ENCODE peak calls at places on chromosomes 13 and 19, in nine cellular contexts. One of them, this sample, is unnamed.

GRCh38 chr13:48975101-48975925 is at the start of gene FNDC3A:
- DNase-seq in anterior cingulate cortex: peak
- DNase-seq in left colon: peak
- DNase-seq in HT1080: peak
- DNase-seq in upper lobe of right lung: peak
- DNase-seq in ELR: peak
- DNase-seq in transverse colon: peak
- DNase-seq in AML-193: peak
- DNase-seq in stimulated activated naive CD8-positive, alpha-beta T cell treated with anti-CD3 and anti-CD28 coated beads, Interleukin-15, Interleukin-2, amounts not matched to agents 100 U/mL and 50 U/mL, for 24 hours: peak
- DNase-seq in this sample: peak

GRCh38 chr19:2289714-2290435 is 7.9 kb upstream of the PEAK3 start:
- DNase-seq in anterior cingulate cortex: no peak
- DNase-seq in HT1080: no peak
- DNase-seq in stimulated activated naive CD8-positive, alpha-beta T cell treated with anti-CD3 and anti-CD28 coated beads, Interleukin-15, Interleukin-2, amounts not matched to agents 100 U/mL and 50 U/mL, for 24 hours: peak
- DNase-seq in transverse colon: peak
- DNase-seq in AML-193: peak
- DNase-seq in ELR: peak
- DNase-seq in left colon: peak
- DNase-seq in upper lobe of right lung: peak
- DNase-seq in this sample: no peak

GRCh38 chr13:92224052-92224821 is 825.8 kb downstream of the GPC5 start:
- DNase-seq in stimulated activated naive CD8-positive, alpha-beta T cell treated with anti-CD3 and anti-CD28 coated beads, Interleukin-15, Interleukin-2, amounts not matched to agents 100 U/mL and 50 U/mL, for 24 hours: no peak
- DNase-seq in AML-193: peak
- DNase-seq in HT1080: peak
- DNase-seq in transverse colon: no peak
- DNase-seq in left colon: no peak
- DNase-seq in upper lobe of right lung: no peak
- DNase-seq in ELR: peak
- DNase-seq in anterior cingulate cortex: no peak
- DNase-seq in this sample: peak

GRCh38 chr13:113584870-113585671 is 518 bp downstream of the TFDP1 start:
- DNase-seq in AML-193: no peak
- DNase-seq in transverse colon: peak
- DNase-seq in ELR: peak
- DNase-seq in upper lobe of right lung: peak
- DNase-seq in HT1080: peak
- DNase-seq in stimulated activated naive CD8-positive, alpha-beta T cell treated with anti-CD3 and anti-CD28 coated beads, Interleukin-15, Interleukin-2, amounts not matched to agents 100 U/mL and 50 U/mL, for 24 hours: peak
- DNase-seq in anterior cingulate cortex: no peak
- DNase-seq in left colon: peak
- DNase-seq in this sample: no peak

GRCh38 chr19:49492573-49493411 is 3.4 kb upstream of the RPS11 start:
- DNase-seq in stimulated activated naive CD8-positive, alpha-beta T cell treated with anti-CD3 and anti-CD28 coated beads, Interleukin-15, Interleukin-2, amounts not matched to agents 100 U/mL and 50 U/mL, for 24 hours: peak
- DNase-seq in ELR: peak
- DNase-seq in left colon: no peak
- DNase-seq in upper lobe of right lung: no peak
- DNase-seq in transverse colon: no peak
- DNase-seq in AML-193: no peak
- DNase-seq in anterior cingulate cortex: no peak
- DNase-seq in HT1080: peak
- DNase-seq in this sample: no peak

GRCh38 chr19:10283301-10283733 is 3.4 kb upstream of the ICAM4 start:
- DNase-seq in stimulated activated naive CD8-positive, alpha-beta T cell treated with anti-CD3 and anti-CD28 coated beads, Interleukin-15, Interleukin-2, amounts not matched to agents 100 U/mL and 50 U/mL, for 24 hours: no peak
- DNase-seq in ELR: no peak
- DNase-seq in transverse colon: no peak
- DNase-seq in upper lobe of right lung: peak
- DNase-seq in left colon: no peak
- DNase-seq in anterior cingulate cortex: no peak
- DNase-seq in AML-193: no peak
- DNase-seq in HT1080: no peak
- DNase-seq in this sample: no peak

GRCh38 chr19:38173324-38174041 is 50.5 kb downstream of the DPF1 start:
- DNase-seq in upper lobe of right lung: no peak
- DNase-seq in left colon: no peak
- DNase-seq in ELR: no peak
- DNase-seq in AML-193: no peak
- DNase-seq in anterior cingulate cortex: peak
- DNase-seq in transverse colon: no peak
- DNase-seq in stimulated activated naive CD8-positive, alpha-beta T cell treated with anti-CD3 and anti-CD28 coated beads, Interleukin-15, Interleukin-2, amounts not matched to agents 100 U/mL and 50 U/mL, for 24 hours: no peak
- DNase-seq in HT1080: no peak
- DNase-seq in this sample: no peak

GRCh38 chr13:71240906-71241305 is 626.1 kb downstream of the DACH1 start:
- DNase-seq in ELR: peak
- DNase-seq in anterior cingulate cortex: no peak
- DNase-seq in transverse colon: no peak
- DNase-seq in AML-193: peak
- DNase-seq in left colon: no peak
- DNase-seq in stimulated activated naive CD8-positive, alpha-beta T cell treated with anti-CD3 and anti-CD28 coated beads, Interleukin-15, Interleukin-2, amounts not matched to agents 100 U/mL and 50 U/mL, for 24 hours: no peak
- DNase-seq in upper lobe of right lung: no peak
- DNase-seq in HT1080: no peak
- DNase-seq in this sample: no peak

GRCh38 chr13:79534596-79534995 is 53.6 kb downstream of the NDFIP2 start:
- DNase-seq in ELR: no peak
- DNase-seq in upper lobe of right lung: no peak
- DNase-seq in left colon: no peak
- DNase-seq in transverse colon: no peak
- DNase-seq in HT1080: no peak
- DNase-seq in stimulated activated naive CD8-positive, alpha-beta T cell treated with anti-CD3 and anti-CD28 coated beads, Interleukin-15, Interleukin-2, amounts not matched to agents 100 U/mL and 50 U/mL, for 24 hours: no peak
- DNase-seq in AML-193: no peak
- DNase-seq in anterior cingulate cortex: no peak
- DNase-seq in this sample: no peak

GRCh38 chr19:1425902-1426301 is 12.3 kb upstream of the RPS15 start:
- DNase-seq in anterior cingulate cortex: no peak
- DNase-seq in left colon: no peak
- DNase-seq in upper lobe of right lung: no peak
- DNase-seq in transverse colon: no peak
- DNase-seq in AML-193: no peak
- DNase-seq in stimulated activated naive CD8-positive, alpha-beta T cell treated with anti-CD3 and anti-CD28 coated beads, Interleukin-15, Interleukin-2, amounts not matched to agents 100 U/mL and 50 U/mL, for 24 hours: no peak
- DNase-seq in HT1080: no peak
- DNase-seq in ELR: no peak
- DNase-seq in this sample: no peak

GRCh38 chr13:32587014-32587773 is 942 bp downstream of the PDS5B start:
- DNase-seq in stimulated activated naive CD8-positive, alpha-beta T cell treated with anti-CD3 and anti-CD28 coated beads, Interleukin-15, Interleukin-2, amounts not matched to agents 100 U/mL and 50 U/mL, for 24 hours: peak
- DNase-seq in ELR: peak
- DNase-seq in anterior cingulate cortex: peak
- DNase-seq in upper lobe of right lung: peak
- DNase-seq in transverse colon: peak
- DNase-seq in HT1080: peak
- DNase-seq in left colon: peak
- DNase-seq in AML-193: peak
- DNase-seq in this sample: no peak

GRCh38 chr13:44306401-44307192 is 67.0 kb upstream of the SERP2 start:
- DNase-seq in HT1080: peak
- DNase-seq in transverse colon: peak
- DNase-seq in stimulated activated naive CD8-positive, alpha-beta T cell treated with anti-CD3 and anti-CD28 coated beads, Interleukin-15, Interleukin-2, amounts not matched to agents 100 U/mL and 50 U/mL, for 24 hours: no peak
- DNase-seq in ELR: peak
- DNase-seq in anterior cingulate cortex: no peak
- DNase-seq in upper lobe of right lung: peak
- DNase-seq in left colon: peak
- DNase-seq in AML-193: no peak
- DNase-seq in this sample: peak

GRCh38 chr13:73704587-73704986 is 429.6 kb downstream of the KLF12 start:
- DNase-seq in anterior cingulate cortex: no peak
- DNase-seq in ELR: no peak
- DNase-seq in HT1080: no peak
- DNase-seq in transverse colon: no peak
- DNase-seq in AML-193: no peak
- DNase-seq in upper lobe of right lung: no peak
- DNase-seq in left colon: no peak
- DNase-seq in stimulated activated naive CD8-positive, alpha-beta T cell treated with anti-CD3 and anti-CD28 coated beads, Interleukin-15, Interleukin-2, amounts not matched to agents 100 U/mL and 50 U/mL, for 24 hours: no peak
- DNase-seq in this sample: no peak